ENCODE peak calls at places on chromosomes 16 and 17, in four cellular contexts. W is K562, H is WTC11, B is HepG2. C is an unnamed sample.

GRCh38 chr16:30418350-30419181 is 11.2 kb downstream of the ZNF771 start:
- DNase-seq in B (no peak), W (no peak), H (no peak), C (no peak)

GRCh38 chr16:88494335-88495154 is 41.5 kb downstream of the ZFPM1 start:
- DNase-seq in B (no peak), H (no peak), W (peak), C (no peak)

GRCh38 chr17:65850486-65850885 is 289.0 kb upstream of the AXIN2 start:
- DNase-seq in B (no peak), H (no peak), W (no peak), C (no peak)

GRCh38 chr17:17424552-17424951 is 52.2 kb upstream of the MED9 start:
- DNase-seq in B (no peak), W (no peak), H (no peak), C (no peak)

GRCh38 chr16:31094088-31094423 is 541 bp downstream of the VKORC1 start:
- DNase-seq in W (peak), H (peak), B (no peak), C (no peak)

GRCh38 chr16:12211870-12212690 is 235.5 kb downstream of the SNX29 start:
- DNase-seq in B (peak), H (no peak), W (no peak), C (no peak)

GRCh38 chr16:54242199-54242598 is 44.4 kb downstream of the IRX3 start:
- DNase-seq in B (peak), H (peak), W (peak), C (peak)

GRCh38 chr17:15213381-15214087 is 51.6 kb downstream of the PMP22 start:
- DNase-seq in H (no peak), W (peak), B (no peak), C (no peak)

GRCh38 chr17:66916946-66917345 is 47.6 kb upstream of the CACNG4 start:
- DNase-seq in W (no peak), H (no peak), B (no peak), C (no peak)

GRCh38 chr17:53894591-53894990 is 71.9 kb downstream of the KIF2B start:
- DNase-seq in W (no peak), H (no peak), B (no peak), C (no peak)

GRCh38 chr17:61221181-61221580 is 178.5 kb upstream of the TBX2 start:
- DNase-seq in B (no peak), H (no peak), W (no peak), C (no peak)

GRCh38 chr16:12337776-12338655 is 361.5 kb downstream of the SNX29 start:
- DNase-seq in W (no peak), B (no peak), H (no peak), C (no peak)

GRCh38 chr17:69602969-69603368 is 188.5 kb downstream of the MAP2K6 start:
- DNase-seq in B (no peak), H (no peak), W (no peak), C (no peak)

GRCh38 chr16:48608452-48608851 is 1.5 kb downstream of the N4BP1 start:
- DNase-seq in B (no peak), H (no peak), W (no peak), C (no peak)

DNA sequence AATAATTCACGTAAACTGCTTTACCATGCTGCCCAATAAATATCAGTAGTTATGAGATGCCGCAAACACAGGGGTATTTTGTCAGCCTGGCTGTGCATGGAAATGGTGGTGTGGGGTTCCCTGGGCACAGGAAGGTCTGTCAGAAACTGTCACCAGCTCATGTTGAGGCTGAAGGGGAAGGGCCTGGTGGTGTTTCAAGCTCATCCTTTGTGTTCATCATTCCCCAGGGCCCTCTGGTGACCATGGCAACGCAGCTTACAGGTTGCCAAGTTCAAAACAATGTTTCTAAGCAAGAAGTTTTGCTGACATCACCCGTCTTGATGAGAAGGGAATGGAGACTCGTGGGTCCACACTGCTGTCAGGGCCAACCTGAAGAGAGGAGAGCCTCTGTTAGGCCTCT is 348.9 kb upstream of the C16orf82 start:
- DNase-seq in W (no peak), H (peak), B (no peak), C (no peak)
- TF ChIP-seq ELF4 in W (no peak), H (no peak), B (no peak), C (no peak)

GRCh38 chr17:8598913-8599312 is 31.6 kb downstream of the MYH10 start:
- DNase-seq in H (no peak), B (no peak), W (no peak), C (no peak)

GRCh38 chr17:8588877-8589276 is 41.6 kb downstream of the MYH10 start:
- DNase-seq in W (no peak), H (no peak), B (no peak), C (no peak)

GRCh38 chr17:8593276-8593675 is 37.2 kb downstream of the MYH10 start:
- DNase-seq in H (no peak), W (no peak), B (no peak), C (no peak)

GRCh38 chr17:8599351-8600011 is 31.0 kb downstream of the MYH10 start:
- DNase-seq in W (no peak), H (no peak), B (no peak), C (no peak)

DNA sequence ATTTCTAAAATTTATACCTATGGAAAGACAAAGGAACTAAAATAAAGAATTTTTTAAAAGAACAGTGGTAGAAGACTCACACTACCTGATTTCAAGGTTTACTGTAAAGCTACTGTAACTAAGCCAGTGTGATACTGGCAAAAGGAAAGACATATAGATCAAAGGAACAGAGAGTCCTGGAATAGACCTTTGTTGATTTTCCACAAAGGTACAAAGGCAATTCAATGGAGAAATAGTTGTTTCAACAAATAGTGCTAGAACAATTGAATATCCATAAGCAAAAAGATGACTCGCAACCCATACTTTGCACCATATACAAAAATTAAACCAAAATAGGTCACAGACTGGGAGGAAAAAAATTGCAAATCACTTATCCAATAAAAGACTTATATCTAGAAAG is 36.7 kb downstream of the MYH10 start:
- DNase-seq in W (no peak), B (peak), H (no peak), C (no peak)
- TF ChIP-seq ELF4 in W (no peak), B (no peak), H (no peak), C (no peak)

GRCh38 chr17:78995022-78995760 is 14.4 kb downstream of the CANT1 start:
- DNase-seq in B (no peak), W (no peak), H (no peak), C (no peak)
- TF ChIP-seq ELF4 in B (no peak), W (no peak), H (no peak), C (no peak)

GRCh38 chr17:74964246-74964761 is 8.3 kb downstream of the HID1 start:
- DNase-seq in B (no peak), H (no peak), W (no peak), C (no peak)

GRCh38 chr17:74964988-74965622 is 7.5 kb downstream of the HID1 start:
- DNase-seq in H (no peak), W (no peak), B (no peak), C (no peak)

GRCh38 chr17:74961657-74962360 is 10.8 kb downstream of the HID1 start:
- DNase-seq in H (peak), B (peak), W (peak), C (peak)

GRCh38 chr17:74962622-74963394 is 9.8 kb downstream of the HID1 start:
- DNase-seq in B (no peak), W (no peak), H (no peak), C (no peak)

GRCh38 chr17:74963656-74964055 is 8.9 kb downstream of the HID1 start:
- DNase-seq in H (no peak), B (no peak), W (no peak), C (no peak)
- TF ChIP-seq ELF4 in H (no peak), B (no peak), W (no peak), C (no peak)

GRCh38 chr16:24635900-24636610 is 93.4 kb upstream of the TNRC6A start:
- DNase-seq in W (no peak), B (no peak), H (no peak), C (no peak)
- TF ChIP-seq ELF4 in W (no peak), B (no peak), H (no peak), C (no peak)

GRCh38 chr17:50491510-50491909 is 12.8 kb downstream of the RSAD1 start:
- DNase-seq in W (no peak), B (no peak), H (no peak), C (no peak)
- TF ChIP-seq ELF4 in W (no peak), B (no peak), H (no peak), C (no peak)

DNA sequence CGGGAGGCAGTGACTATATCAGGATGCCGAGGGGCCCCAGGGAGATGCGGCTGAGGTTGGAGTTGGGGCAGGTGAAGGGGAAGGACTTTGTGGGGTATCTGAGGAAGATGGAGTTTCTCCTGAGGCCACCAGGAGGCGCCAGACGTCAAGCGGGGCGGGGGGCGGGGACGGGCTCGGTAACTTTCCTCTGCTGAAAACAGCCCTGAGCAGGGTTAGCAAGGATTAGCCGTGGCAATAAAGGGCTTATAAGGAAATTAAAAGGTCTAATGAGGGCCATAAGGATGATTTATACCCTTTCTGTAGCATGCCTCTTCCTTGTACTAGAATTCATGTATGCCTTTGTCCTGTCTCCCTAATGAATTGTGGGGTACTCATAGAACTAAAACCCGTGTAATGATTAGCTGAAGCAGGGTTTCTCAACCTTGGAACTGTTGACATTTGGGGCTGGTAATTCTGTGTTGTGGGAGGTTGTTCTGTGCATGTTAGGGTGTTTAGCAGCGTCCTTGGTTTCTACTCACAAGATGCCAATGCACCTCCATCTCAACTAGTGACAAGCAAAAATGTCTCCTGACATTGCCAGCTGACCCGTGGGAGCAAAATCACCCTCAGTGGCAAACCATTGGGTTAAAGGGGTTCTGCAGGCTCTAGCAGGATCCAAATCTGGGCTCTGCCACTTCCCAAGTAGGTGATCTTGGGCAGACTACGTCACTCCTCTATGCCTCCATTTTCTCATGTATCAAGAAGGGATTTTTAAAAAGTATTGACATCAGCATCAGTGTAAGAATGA is 74.8 kb upstream of the GRIN2A start:
- DNase-seq in W (peak), H (peak), B (peak), C (peak)
- TF ChIP-seq ELF4 in W (no peak), H (no peak), B (no peak), C (no peak)